ENCODE peak calls at places on chromosomes 4 and X, in five cellular contexts. T is tibial artery, W is cardiac muscle cell, V is stomach, L is sigmoid colon. I is an unnamed sample.

GRCh38 chr4:73341454-73341853 is 62.6 kb upstream of the ALB start:
- DNase-seq in L (no peak), V (peak; percentile 50), T (no peak), W (peak; percentile 83), I (no peak)

GRCh38 chr4:95219109-95219508 is 329.7 kb downstream of the UNC5C start:
- DNase-seq in V (no peak), L (no peak), T (no peak), W (peak; percentile 28), I (no peak)

GRCh38 chrX:3143043-3143799 is 102.0 kb downstream of the ARSF start:
- DNase-seq in W (no peak), L (no peak), V (no peak), T (no peak), I (no peak)

GRCh38 chr4:112817933-112818921 is 181.3 kb downstream of the LARP7 start:
- DNase-seq in W (peak; percentile 86), T (peak; percentile 84), L (peak; percentile 89), V (peak; percentile 25), I (peak; percentile 70)

GRCh38 chr4:188161167-188161566 is 21.9 kb downstream of the TRIML1 start:
- DNase-seq in W (no peak), T (no peak), L (no peak), V (no peak), I (no peak)

GRCh38 chrX:72102760-72103159 is 29.0 kb downstream of the RTL5 start:
- DNase-seq in T (no peak), L (no peak), V (peak; percentile 49), W (no peak), I (no peak)

GRCh38 chr4:90537491-90537890 is 410.3 kb downstream of the CCSER1 start:
- DNase-seq in T (no peak), W (peak; percentile 5), L (no peak), V (no peak), I (no peak)

GRCh38 chr4:80322716-80323115 is 12.8 kb upstream of the CFAP299 start:
- DNase-seq in T (no peak), W (peak; percentile 58), V (no peak), L (no peak), I (no peak)

GRCh38 chr4:78720994-78721677 is 55.0 kb upstream of the BMP2K start:
- DNase-seq in W (no peak), L (no peak), V (no peak), T (peak; percentile 23), I (no peak)

GRCh38 chr4:71187399-71188196 is 151.2 kb upstream of the SLC4A4 start:
- DNase-seq in L (peak; percentile 68), V (peak; percentile 60), W (peak; percentile 45), T (peak; percentile 24), I (peak; percentile 69)

GRCh38 chrX:100654256-100654655 is 10.3 kb downstream of the SRPX2 start:
- DNase-seq in T (no peak), V (no peak), W (peak; percentile 48), L (no peak), I (no peak)

GRCh38 chr4:124427095-124427767 is 285.3 kb downstream of the ANKRD50 start:
- DNase-seq in W (peak; percentile 29), L (no peak), V (no peak), T (no peak), I (no peak)

GRCh38 chrX:73877687-73878086 is 314.7 kb downstream of the CHIC1 start:
- DNase-seq in L (no peak), T (no peak), V (no peak), W (no peak), I (no peak)

GRCh38 chr4:15779789-15780188 is 1.7 kb downstream of the CD38 start:
- DNase-seq in V (no peak), T (no peak), L (no peak), W (peak; percentile 17), I (no peak)

GRCh38 chrX:45762699-45763647 is 562.3 kb upstream of the DIPK2B start:
- DNase-seq in W (no peak), T (no peak), L (no peak), V (no peak), I (no peak)
- H3K4me3 ChIP-seq in W (no peak overlapping the region), T (no peak overlapping the region), L (no peak overlapping the region), V (no peak overlapping the region), I (no peak overlapping the region)

GRCh38 chrX:154597221-154597620 is 12.3 kb downstream of the CTAG1A start:
- DNase-seq in L (no peak), T (no peak), V (no peak), W (no peak), I (no peak)

GRCh38 chrX:154598656-154599055 is 13.7 kb downstream of the CTAG1A start:
- DNase-seq in T (no peak), V (no peak), L (no peak), W (no peak), I (no peak)

GRCh38 chrX:154594491-154594890 is 9.6 kb downstream of the CTAG1A start:
- DNase-seq in L (no peak), W (no peak), V (no peak), T (no peak), I (no peak)

GRCh38 chrX:154595559-154595958 is 10.6 kb downstream of the CTAG1A start:
- DNase-seq in W (peak; percentile 1), L (no peak), V (no peak), T (no peak), I (no peak)

GRCh38 chrX:154596290-154596929 is 11.5 kb downstream of the CTAG1A start:
- DNase-seq in T (no peak), V (no peak), W (peak; percentile 70), L (no peak), I (peak; percentile 80)
- TF ChIP-seq CTCF in T (no peak), V (no peak), W (no peak), L (no peak), I (no peak)

GRCh38 chr4:185813133-185813532 is 1.1 kb upstream of the SORBS2 start:
- DNase-seq in T (no peak), L (no peak), W (no peak), V (no peak), I (no peak)

GRCh38 chr4:185810746-185811508 is 1.1 kb downstream of the SORBS2 start:
- DNase-seq in T (no peak), L (no peak), W (no peak), V (no peak), I (no peak)

GRCh38 chr4:185811509-185812364 is at the start of gene SORBS2:
- DNase-seq in L (peak; percentile 73), W (peak; percentile 74), T (no peak), V (peak; percentile 74), I (peak; percentile 84)

GRCh38 chr4:185805979-185806378 is 6.0 kb downstream of the SORBS2 start:
- DNase-seq in T (no peak), V (no peak), W (no peak), L (no peak), I (no peak)

DNA sequence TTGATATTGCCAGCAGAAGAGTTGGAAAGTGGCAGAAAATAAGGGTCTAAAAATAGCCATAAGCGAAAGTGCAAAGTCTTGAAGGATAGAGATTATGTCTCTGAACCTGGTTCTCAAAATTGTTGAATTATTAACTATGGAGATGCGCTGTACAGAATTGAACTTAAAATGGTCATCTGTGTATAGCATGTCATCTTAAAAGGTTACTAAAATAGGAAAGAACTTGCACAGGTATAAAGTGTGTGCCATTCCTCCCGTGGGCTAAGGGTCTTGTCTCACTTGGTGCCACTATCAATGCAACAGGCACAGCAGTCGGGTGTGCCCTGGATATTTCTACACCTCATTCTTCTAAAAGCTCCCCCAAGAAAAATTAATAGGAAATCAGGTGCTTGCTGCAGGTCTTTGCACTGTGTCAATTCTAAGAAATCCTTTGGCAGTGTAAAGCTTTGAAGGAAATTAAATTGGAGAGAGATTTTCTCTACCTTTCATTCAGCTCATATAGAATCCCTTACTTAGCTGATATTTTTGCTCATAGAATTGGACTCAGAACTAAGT is 2.4 kb downstream of the SORBS2 start:
- DNase-seq in T (no peak), W (no peak), V (no peak), L (no peak), I (no peak)
- H3K4me3 ChIP-seq in T (peak overlapping the region; percentile 54), W (peak overlapping the region; percentile 55), V (peak overlapping the region; percentile 54), L (peak overlapping the region; percentile 42), I (peak overlapping the region; percentile 83)

DNA sequence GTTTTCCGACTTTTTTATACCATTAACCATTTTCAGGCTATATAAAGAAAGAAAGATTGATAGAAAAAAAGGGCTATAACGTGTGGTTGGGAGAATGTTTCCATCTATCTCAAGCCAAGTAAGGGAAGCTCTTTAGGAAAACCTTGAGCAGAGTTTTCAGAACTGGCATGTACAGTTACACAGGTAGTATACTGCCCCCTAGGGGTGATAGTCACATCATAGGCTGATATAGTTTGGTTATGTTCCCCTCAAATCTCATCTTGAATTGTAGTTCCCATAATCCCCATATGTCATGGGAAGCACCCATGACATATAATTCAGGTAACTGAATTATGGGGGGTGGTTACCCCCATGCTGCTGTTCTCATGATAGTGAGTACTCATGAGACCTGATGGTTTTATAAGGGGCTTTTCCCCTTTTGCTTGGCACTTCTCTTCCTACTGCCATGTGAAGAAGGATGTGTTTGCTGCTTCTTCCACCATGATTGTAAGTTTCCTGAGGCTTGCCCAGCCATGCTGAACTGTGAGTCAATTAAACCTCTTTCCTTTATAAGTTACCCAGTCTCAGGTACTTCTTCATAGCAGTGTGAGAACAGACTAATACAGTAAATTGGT is 186.8 kb downstream of the TMA16 start:
- DNase-seq in V (no peak), L (no peak), W (peak; percentile 19), T (no peak), I (no peak)
- TF ChIP-seq CTCF in V (peak; percentile 10), L (no peak), W (peak; percentile 29), T (no peak), I (peak; percentile 51)

DNA sequence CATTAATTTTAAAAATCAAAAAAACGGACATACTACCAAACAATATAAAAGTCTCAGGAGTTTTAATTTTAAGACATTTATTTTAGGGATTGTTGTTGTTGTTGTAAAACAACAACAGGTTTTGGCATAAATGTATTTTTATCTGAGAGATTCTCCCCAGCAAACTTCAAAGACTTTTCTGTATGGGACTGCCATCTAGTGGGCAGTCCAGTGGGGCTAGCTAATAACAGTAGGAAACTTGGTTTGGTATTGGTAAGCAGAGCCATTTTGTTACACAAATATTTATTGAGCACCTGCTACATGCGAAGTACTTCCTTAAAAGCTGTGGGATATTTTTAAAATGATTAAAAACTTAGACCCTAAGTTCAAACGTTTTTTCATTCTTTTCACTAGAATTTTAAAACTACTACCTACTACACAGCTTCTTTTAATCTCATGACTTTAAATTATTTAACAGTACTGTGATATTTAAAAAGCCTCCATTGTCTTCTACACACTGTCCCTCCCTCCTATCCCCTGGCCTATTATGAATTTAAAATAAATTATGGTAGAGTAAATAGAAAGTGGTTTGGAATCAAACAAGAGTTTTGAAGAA is 1028.4 kb upstream of the INTU start:
- DNase-seq in V (no peak), L (no peak), W (peak; percentile 65), T (peak; percentile 37), I (no peak)
- H3K4me3 ChIP-seq in V (no peak overlapping the region), L (no peak overlapping the region), W (no peak overlapping the region), T (no peak overlapping the region), I (no peak overlapping the region)

GRCh38 chr4:164383187-164384181 is 370.4 kb upstream of the SMIM31 start:
- DNase-seq in W (no peak), T (peak; percentile 21), V (no peak), L (peak; percentile 63), I (peak; percentile 64)
- TF ChIP-seq CTCF in W (no peak), T (peak; percentile 25), V (no peak), L (no peak), I (no peak)

I was measured in kidney.